ENCODE peak calls at places on chromosome 7, in ten cellular contexts. O, T, M, H, S, P, N, Z, V and Q are unnamed samples.

GRCh38 chr7:104005197-104005596 is 15.7 kb upstream of the RELN start:
- DNase-seq in H (no peak), M (no peak), S (no peak), P (no peak), V (no peak), O (no peak), N (no peak), T (no peak), Z (no peak), Q (no peak)

GRCh38 chr7:3235322-3235721 is 65.7 kb upstream of the SDK1 start:
- DNase-seq in Z (no peak), O (no peak), S (no peak), T (no peak), N (no peak), H (no peak), P (no peak), V (no peak), M (no peak), Q (no peak)

GRCh38 chr7:136142583-136142982 is 165.4 kb upstream of the MTPN start:
- DNase-seq in P (no peak), M (no peak), N (no peak), Z (no peak), T (no peak), V (no peak), S (no peak), O (no peak), H (no peak), Q (no peak)

GRCh38 chr7:26365077-26365896 is 73.6 kb downstream of the SNX10 start:
- DNase-seq in P (peak), H (peak), M (no peak), Z (no peak), O (peak), S (peak), N (peak), T (no peak), V (peak), Q (no peak)

GRCh38 chr7:149495785-149496641 is 1.6 kb downstream of the ZNF746 start:
- DNase-seq in V (no peak), Z (peak), H (no peak), N (peak), T (peak), P (peak), O (no peak), S (no peak), M (peak), Q (no peak)

GRCh38 chr7:114703677-114704076 is 218.2 kb upstream of the MDFIC start:
- DNase-seq in V (no peak), N (no peak), M (no peak), H (no peak), Z (no peak), O (no peak), T (no peak), S (no peak), P (no peak), Q (no peak)

GRCh38 chr7:1225462-1226154 is 7.1 kb upstream of the UNCX start:
- DNase-seq in H (peak), V (no peak), T (no peak), M (no peak), N (no peak), P (no peak), O (peak), S (no peak), Z (no peak), Q (peak)

GRCh38 chr7:137142376-137142775 is 201.2 kb downstream of the PTN start:
- DNase-seq in T (no peak), M (no peak), H (no peak), O (no peak), V (no peak), Z (no peak), N (no peak), S (no peak), P (no peak), Q (no peak)

GRCh38 chr7:16668049-16668858 is 22.3 kb downstream of the BZW2 start:
- DNase-seq in P (peak), M (peak), V (no peak), T (no peak), Z (peak), N (peak), S (no peak), O (no peak), H (no peak), Q (no peak)

GRCh38 chr7:111990597-111990996 is 215.6 kb downstream of the DOCK4 start:
- DNase-seq in Z (no peak), S (no peak), O (no peak), V (no peak), P (no peak), M (no peak), N (no peak), T (no peak), H (no peak), Q (no peak)

GRCh38 chr7:80721880-80722595 is 83.6 kb downstream of the CD36 start:
- DNase-seq in O (no peak), T (no peak), H (peak), M (no peak), S (no peak), V (no peak), P (peak), N (peak), Z (no peak), Q (no peak)

DNA sequence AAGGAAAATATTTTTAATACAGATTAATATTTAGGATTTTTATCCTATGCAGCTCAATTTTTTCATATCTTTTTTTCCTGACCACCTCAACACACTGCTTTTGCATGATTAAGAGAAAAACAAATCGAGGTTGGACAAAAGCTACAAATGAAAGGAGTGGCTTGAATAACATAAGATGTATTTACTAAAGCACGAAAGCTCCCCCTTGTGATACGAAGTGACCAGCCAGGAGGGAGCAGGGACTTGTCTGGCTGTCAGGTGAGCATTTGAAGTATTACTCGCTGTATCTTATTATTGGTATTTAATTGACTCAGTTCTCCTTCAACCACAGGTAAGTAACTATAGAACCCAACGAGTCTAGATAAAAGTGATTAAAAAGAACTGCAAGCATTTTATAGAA is 265.2 kb upstream of the PHF14 start:
- DNase-seq in N (no peak), S (peak), V (no peak), Z (no peak), O (peak), T (no peak), P (no peak), H (peak), M (no peak), Q (no peak)
- TF ChIP-seq CTCF in N (peak), S (peak), V (peak), Z (no peak), O (no peak), T (no peak), P (no peak), H (peak), M (no peak), Q (peak)

GRCh38 chr7:36707922-36708321 is 16.4 kb downstream of the AOAH start:
- DNase-seq in V (no peak), O (no peak), M (no peak), H (no peak), T (no peak), S (no peak), N (no peak), Z (no peak), P (no peak), Q (no peak)
- TF ChIP-seq CTCF in V (no peak), O (no peak), M (no peak), H (no peak), T (no peak), S (no peak), N (no peak), Z (no peak), P (no peak), Q (no peak)

GRCh38 chr7:13725591-13725990 is 263.9 kb downstream of the ETV1 start:
- DNase-seq in H (no peak), P (no peak), S (no peak), V (no peak), N (no peak), O (no peak), Z (no peak), T (no peak), M (no peak), Q (no peak)
- TF ChIP-seq CTCF in H (peak), P (no peak), S (no peak), V (peak), N (no peak), O (peak), Z (no peak), T (no peak), M (no peak), Q (no peak)

GRCh38 chr7:117929217-117929616 is 56.0 kb upstream of the CTTNBP2 start:
- DNase-seq in S (no peak), P (no peak), H (no peak), Z (no peak), M (no peak), O (no peak), V (no peak), T (no peak), N (no peak), Q (no peak)

GRCh38 chr7:117937049-117937448 is 63.8 kb upstream of the CTTNBP2 start:
- DNase-seq in Z (no peak), S (no peak), N (no peak), O (no peak), H (no peak), M (no peak), T (no peak), V (no peak), P (no peak), Q (no peak)

DNA sequence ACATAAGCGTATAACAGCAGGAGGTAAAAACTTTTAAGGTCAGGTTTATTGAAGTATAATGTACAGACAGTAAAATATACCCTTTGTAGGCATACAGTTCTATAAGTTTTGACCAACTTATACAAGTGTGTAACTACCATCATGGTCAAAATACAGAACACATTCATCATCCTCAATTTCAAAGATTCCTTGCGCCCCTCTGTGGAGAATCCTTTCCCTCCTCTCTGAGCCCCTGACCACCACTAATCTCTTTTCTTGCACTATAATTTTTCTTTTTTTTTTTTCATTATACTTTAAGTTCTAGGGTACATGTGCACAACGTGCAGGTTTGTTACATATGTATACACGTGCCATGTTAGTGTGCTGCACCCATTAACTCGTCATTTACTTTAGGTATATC is 58.1 kb upstream of the CTTNBP2 start:
- DNase-seq in O (no peak), N (no peak), S (no peak), V (no peak), P (no peak), M (no peak), H (no peak), T (no peak), Z (no peak), Q (no peak)
- TF ChIP-seq CTCF in O (no peak), N (no peak), S (no peak), V (no peak), P (no peak), M (no peak), H (no peak), T (no peak), Z (no peak), Q (no peak)